ENCODE peak calls at places on chromosomes 13 and 19, in seven cellular contexts. R is esophagus squamous epithelium, G is uterus, M is hepatocyte, I is GM13977, L is heart left ventricle, D is B cell. V is an unnamed sample.

GRCh38 chr13:28958018-28958417 is 137.9 kb downstream of the MTUS2 start:
- DNase-seq in R (no peak), G (no peak), M (no peak), I (no peak), L (no peak), D (no peak), V (no peak)

GRCh38 chr13:29428310-29428991 is 167.0 kb downstream of the SLC7A1 start:
- DNase-seq in R (no peak), G (peak), M (peak), I (no peak), L (peak), D (peak), V (no peak)

GRCh38 chr13:38954291-38954690 is 36.3 kb downstream of the STOML3 start:
- DNase-seq in R (no peak), G (no peak), M (no peak), I (no peak), L (no peak), D (no peak), V (no peak)

GRCh38 chr19:55581145-55581827 is 638 bp upstream of the ZNF579 start:
- DNase-seq in R (no peak), G (no peak), M (peak), I (no peak), L (no peak), D (peak), V (no peak)

GRCh38 chr19:13748169-13748884 is 16.0 kb upstream of the MRI1 start:
- DNase-seq in R (no peak), G (no peak), M (peak), I (no peak), L (peak), D (no peak), V (no peak)

GRCh38 chr13:47480121-47480520 is 521.0 kb downstream of the SUCLA2 start:
- DNase-seq in R (no peak), G (no peak), M (no peak), I (no peak), L (no peak), D (no peak), V (no peak)

GRCh38 chr19:51107406-51108065 is 673 bp downstream of the CTU1 start:
- DNase-seq in R (no peak), G (no peak), M (peak), I (no peak), L (no peak), D (no peak), V (no peak)

GRCh38 chr13:64529874-64530485 is 2700.2 kb downstream of the PCDH9 start:
- DNase-seq in R (no peak), G (no peak), M (peak), I (peak), L (no peak), D (peak), V (peak)

GRCh38 chr19:46970815-46971214 is 48.8 kb upstream of the NPAS1 start:
- DNase-seq in R (no peak), G (no peak), M (no peak), I (no peak), L (peak), D (no peak), V (no peak)

GRCh38 chr13:97228850-97229521 is 6.9 kb downstream of the MBNL2 start:
- DNase-seq in R (no peak), G (no peak), M (no peak), I (no peak), L (no peak), D (no peak), V (no peak)

GRCh38 chr13:46495647-46496046 is 57.3 kb upstream of the LRCH1 start:
- DNase-seq in R (no peak), G (no peak), M (no peak), I (no peak), L (no peak), D (no peak), V (no peak)

GRCh38 chr13:93709511-93710244 is 483.1 kb downstream of the GPC6 start:
- DNase-seq in R (no peak), G (no peak), M (no peak), I (no peak), L (no peak), D (no peak), V (no peak)

GRCh38 chr13:75445717-75446529 is 36.0 kb downstream of the TBC1D4 start:
- DNase-seq in R (no peak), G (no peak), M (no peak), I (no peak), L (no peak), D (no peak), V (no peak)

GRCh38 chr19:40466219-40467006 is at the start of gene SPTBN4:
- DNase-seq in R (no peak), G (peak), M (peak), I (peak), L (no peak), D (peak), V (peak)

GRCh38 chr13:46751811-46752635 is 44.9 kb downstream of the ESD start:
- DNase-seq in R (no peak), G (no peak), M (no peak), I (no peak), L (no peak), D (peak), V (peak)

GRCh38 chr13:111202149-111202548 is 87.0 kb downstream of the ARHGEF7 start:
- DNase-seq in R (no peak), G (no peak), M (no peak), I (no peak), L (no peak), D (no peak), V (no peak)

GRCh38 chr13:30974350-30974749 is 41.9 kb downstream of the TEX26 start:
- DNase-seq in R (no peak), G (no peak), M (no peak), I (no peak), L (no peak), D (no peak), V (no peak)

GRCh38 chr13:46210362-46211083 is 1.2 kb upstream of the LRRC63 start:
- DNase-seq in R (no peak), G (no peak), M (no peak), I (no peak), L (no peak), D (no peak), V (no peak)

GRCh38 chr13:27043013-27043412 is 128.6 kb downstream of the USP12 start:
- DNase-seq in R (no peak), G (peak), M (peak), I (no peak), L (no peak), D (no peak), V (no peak)

GRCh38 chr19:14147797-14148605 is 11.6 kb upstream of the ASF1B start:
- DNase-seq in R (no peak), G (peak), M (peak), I (peak), L (peak), D (peak), V (peak)

GRCh38 chr13:28530729-28531194 is 35.8 kb upstream of the FLT1 start:
- DNase-seq in R (no peak), G (no peak), M (no peak), I (peak), L (no peak), D (peak), V (no peak)

DNA sequence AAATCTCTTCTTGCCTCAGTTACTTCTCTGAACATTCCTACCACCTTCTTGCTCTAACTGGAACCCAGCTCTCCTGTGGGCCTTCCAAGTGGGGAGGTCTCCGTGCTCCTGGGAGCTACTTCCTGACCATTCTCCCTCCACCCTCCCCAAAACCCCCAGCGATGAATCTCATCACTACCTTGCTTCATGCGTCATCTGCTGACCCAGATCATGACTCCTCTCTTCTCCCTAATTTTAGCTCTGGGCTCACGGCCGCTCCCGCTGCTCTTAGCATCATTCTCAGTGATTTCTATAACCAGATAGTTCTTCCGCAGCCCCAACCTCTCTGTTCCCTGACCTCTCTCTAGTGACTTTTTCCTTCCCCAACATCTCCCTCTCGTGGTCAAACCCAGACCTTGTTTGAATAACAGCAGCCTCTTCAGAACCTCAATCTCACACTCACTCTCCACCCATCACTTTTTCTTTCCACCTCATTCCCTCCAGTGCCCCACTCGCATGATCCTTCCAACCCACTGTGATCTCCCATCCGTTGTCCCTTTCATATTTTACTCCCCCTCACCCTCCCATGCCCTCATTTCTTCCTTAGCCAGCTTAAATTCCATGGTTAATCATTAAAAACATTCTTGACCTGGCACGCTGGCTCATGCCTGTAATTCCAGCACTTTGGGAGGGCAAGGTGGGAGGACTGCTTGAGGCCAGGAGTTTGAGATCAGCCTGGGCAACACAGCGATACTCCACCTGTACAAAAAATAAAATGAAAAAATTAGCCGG is 21.8 kb downstream of the MRPS12 start:
- DNase-seq in R (no peak), G (no peak), M (peak), I (no peak), L (no peak), D (peak), V (peak)
- TF ChIP-seq CTCF in R (no peak), G (no peak), M (peak), I (peak), L (peak), D (peak), V (peak)

GRCh38 chr19:947090-947706 is 21.4 kb downstream of the ARID3A start:
- DNase-seq in R (no peak), G (no peak), M (peak), I (peak), L (no peak), D (peak), V (peak)
- TF ChIP-seq CTCF in R (no peak), G (no peak), M (no peak), I (peak), L (no peak), D (peak), V (peak)

GRCh38 chr19:18683109-18683954 is at the start of gene CRTC1:
- DNase-seq in R (peak), G (peak), M (peak), I (peak), L (peak), D (peak), V (peak)
- TF ChIP-seq CTCF in R (no peak), G (no peak), M (peak), I (no peak), L (no peak), D (no peak), V (peak)

GRCh38 chr19:10868872-10869547 is 2.3 kb upstream of the CARM1 start:
- DNase-seq in R (no peak), G (no peak), M (no peak), I (no peak), L (no peak), D (peak), V (no peak)

GRCh38 chr19:10870501-10870954 is 825 bp upstream of the CARM1 start:
- DNase-seq in R (no peak), G (no peak), M (no peak), I (no peak), L (no peak), D (no peak), V (no peak)

GRCh38 chr19:10871711-10872550 is 578 bp downstream of the CARM1 start:
- DNase-seq in R (no peak), G (peak), M (peak), I (peak), L (peak), D (peak), V (no peak)

GRCh38 chr19:10872551-10873107 is 1.3 kb downstream of the CARM1 start:
- DNase-seq in R (no peak), G (no peak), M (no peak), I (no peak), L (no peak), D (peak), V (no peak)

GRCh38 chr19:10870955-10871603 is at the start of gene CARM1:
- DNase-seq in R (peak), G (peak), M (peak), I (peak), L (peak), D (peak), V (peak)
- TF ChIP-seq CTCF in R (peak), G (peak), M (peak), I (peak), L (peak), D (peak), V (peak)

GRCh38 chr19:5309438-5310204 is 31.0 kb downstream of the PTPRS start:
- DNase-seq in R (no peak), G (no peak), M (no peak), I (no peak), L (no peak), D (no peak), V (no peak)
- TF ChIP-seq CTCF in R (no peak), G (no peak), M (no peak), I (no peak), L (no peak), D (no peak), V (no peak)

GRCh38 chr19:58020985-58021384 is 12.8 kb upstream of the ZSCAN1 start:
- DNase-seq in R (no peak), G (no peak), M (no peak), I (no peak), L (no peak), D (no peak), V (no peak)

GRCh38 chr19:58024661-58025060 is 9.2 kb upstream of the ZSCAN1 start:
- DNase-seq in R (no peak), G (no peak), M (no peak), I (no peak), L (no peak), D (no peak), V (no peak)

GRCh38 chr19:58022283-58022660 is 11.6 kb upstream of the ZSCAN1 start:
- DNase-seq in R (no peak), G (no peak), M (no peak), I (no peak), L (no peak), D (no peak), V (no peak)

GRCh38 chr19:58020129-58020528 is 13.7 kb upstream of the ZSCAN1 start:
- DNase-seq in R (no peak), G (no peak), M (no peak), I (no peak), L (no peak), D (no peak), V (no peak)

DNA sequence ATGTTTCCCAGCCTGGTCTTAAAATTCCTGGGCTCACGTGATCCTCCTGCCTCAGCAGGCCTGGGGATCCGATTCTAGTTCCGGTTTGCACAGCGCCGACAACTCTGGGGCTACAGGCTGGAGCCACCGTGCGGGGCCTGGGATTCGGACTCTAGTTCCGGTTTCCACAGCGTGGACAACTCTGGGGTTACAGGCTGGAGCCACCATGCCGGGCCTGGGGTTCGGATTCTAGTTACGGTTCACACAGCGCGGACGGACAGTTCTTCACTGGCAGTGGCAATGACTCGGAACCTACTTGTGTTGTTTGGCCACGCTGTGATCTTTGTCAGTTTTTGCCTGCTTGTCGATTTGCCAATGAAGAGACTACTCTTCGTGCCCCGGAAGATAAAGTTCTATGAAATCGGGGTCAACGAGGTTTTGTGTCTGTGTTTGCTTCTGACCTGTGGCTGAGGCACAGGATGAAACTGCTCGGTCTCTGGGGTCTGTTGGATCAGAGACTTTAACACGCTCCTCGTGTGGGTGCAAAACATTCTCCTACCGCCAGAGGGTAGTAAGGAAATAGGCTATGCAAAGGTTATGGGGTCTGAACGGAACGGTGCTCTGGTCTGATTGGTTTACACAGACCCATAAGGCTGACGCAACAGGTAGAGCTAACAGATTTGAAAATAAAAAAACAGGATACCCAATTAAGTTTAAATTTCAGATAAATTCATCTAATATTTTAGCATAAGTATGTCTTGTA is 12.1 kb upstream of the ZSCAN1 start:
- DNase-seq in R (no peak), G (peak), M (peak), I (peak), L (peak), D (peak), V (no peak)
- TF ChIP-seq CTCF in R (peak), G (peak), M (peak), I (peak), L (peak), D (peak), V (peak)

V was measured in GM10248.